ENCODE peak calls at places on chromosomes 3 and 15, in six cellular contexts. One of them, this sample, is unnamed.

GRCh38 chr3:152252750-152253149 is 16.0 kb upstream of the MBNL1 start:
- DNase-seq in IMR-90: no peak
- DNase-seq in H1: no peak
- DNase-seq in mesenchymal stem cell: no peak
- DNase-seq in trophoblast cell: no peak
- DNase-seq in neuronal stem cell: no peak
- DNase-seq in this sample: no peak

GRCh38 chr3:170424879-170425278 is 6.2 kb downstream of the CLDN11 start:
- DNase-seq in IMR-90: no peak
- DNase-seq in H1: no peak
- DNase-seq in mesenchymal stem cell: no peak
- DNase-seq in trophoblast cell: no peak
- DNase-seq in neuronal stem cell: no peak
- DNase-seq in this sample: no peak

GRCh38 chr15:90818251-90819210 is 49.9 kb upstream of the FURIN start:
- DNase-seq in IMR-90: no peak
- DNase-seq in H1: no peak
- DNase-seq in mesenchymal stem cell: no peak
- DNase-seq in trophoblast cell: no peak
- DNase-seq in neuronal stem cell: no peak
- DNase-seq in this sample: peak; percentile 68

GRCh38 chr3:46844397-46844796 is 18.8 kb downstream of the MYL3 start:
- DNase-seq in IMR-90: no peak
- DNase-seq in H1: no peak
- DNase-seq in mesenchymal stem cell: no peak
- DNase-seq in trophoblast cell: no peak
- DNase-seq in neuronal stem cell: no peak
- DNase-seq in this sample: no peak

GRCh38 chr15:77615472-77615871 is 17.2 kb downstream of the LINGO1 start:
- DNase-seq in IMR-90: no peak
- DNase-seq in H1: no peak
- DNase-seq in mesenchymal stem cell: no peak
- DNase-seq in trophoblast cell: no peak
- DNase-seq in neuronal stem cell: no peak
- DNase-seq in this sample: no peak

GRCh38 chr3:72347819-72348319 is 500.4 kb downstream of the SHQ1 start:
- DNase-seq in IMR-90: no peak
- DNase-seq in H1: no peak
- DNase-seq in mesenchymal stem cell: peak; percentile 73
- DNase-seq in trophoblast cell: peak; percentile 68
- DNase-seq in neuronal stem cell: no peak
- DNase-seq in this sample: peak; percentile 78

GRCh38 chr3:121431717-121432517 is 113.9 kb downstream of the POLQ start:
- DNase-seq in IMR-90: peak; percentile 59
- DNase-seq in H1: no peak
- DNase-seq in mesenchymal stem cell: peak; percentile 72
- DNase-seq in trophoblast cell: no peak
- DNase-seq in neuronal stem cell: no peak
- DNase-seq in this sample: no peak

GRCh38 chr15:70049115-70049514 is 48.6 kb downstream of the TLE3 start:
- DNase-seq in IMR-90: no peak
- DNase-seq in H1: no peak
- DNase-seq in mesenchymal stem cell: no peak
- DNase-seq in trophoblast cell: no peak
- DNase-seq in neuronal stem cell: no peak
- DNase-seq in this sample: no peak

GRCh38 chr3:143428351-143428750 is 308.8 kb downstream of the CHST2 start:
- DNase-seq in IMR-90: no peak
- DNase-seq in H1: no peak
- DNase-seq in mesenchymal stem cell: no peak
- DNase-seq in trophoblast cell: no peak
- DNase-seq in neuronal stem cell: no peak
- DNase-seq in this sample: no peak

GRCh38 chr15:63576441-63576840 is 20.7 kb upstream of the FBXL22 start:
- DNase-seq in IMR-90: no peak
- DNase-seq in H1: no peak
- DNase-seq in mesenchymal stem cell: no peak
- DNase-seq in trophoblast cell: no peak
- DNase-seq in neuronal stem cell: no peak
- DNase-seq in this sample: no peak

GRCh38 chr3:48623851-48624547 is 2.4 kb upstream of the TMEM89 start:
- DNase-seq in IMR-90: no peak
- DNase-seq in H1: no peak
- DNase-seq in mesenchymal stem cell: no peak
- DNase-seq in trophoblast cell: no peak
- DNase-seq in neuronal stem cell: no peak
- DNase-seq in this sample: no peak

GRCh38 chr15:66911131-66911700 is 154.2 kb upstream of the SMAD3 start:
- DNase-seq in IMR-90: no peak
- DNase-seq in H1: no peak
- DNase-seq in mesenchymal stem cell: no peak
- DNase-seq in trophoblast cell: no peak
- DNase-seq in neuronal stem cell: no peak
- DNase-seq in this sample: peak; percentile 21

GRCh38 chr15:100310511-100310910 is 31.3 kb downstream of the ADAMTS17 start:
- DNase-seq in IMR-90: no peak
- DNase-seq in H1: no peak
- DNase-seq in mesenchymal stem cell: no peak
- DNase-seq in trophoblast cell: no peak
- DNase-seq in neuronal stem cell: no peak
- DNase-seq in this sample: no peak

GRCh38 chr15:90465930-90466567 is 63.7 kb upstream of the CRTC3 start:
- DNase-seq in IMR-90: peak; percentile 68
- DNase-seq in H1: no peak
- DNase-seq in mesenchymal stem cell: no peak
- DNase-seq in trophoblast cell: no peak
- DNase-seq in neuronal stem cell: no peak
- DNase-seq in this sample: no peak

GRCh38 chr15:29822685-29823459 is 604 bp upstream of the TJP1 start:
- DNase-seq in IMR-90: peak; percentile 83
- DNase-seq in H1: no peak
- DNase-seq in mesenchymal stem cell: peak; percentile 92
- DNase-seq in trophoblast cell: peak; percentile 79
- DNase-seq in neuronal stem cell: no peak
- DNase-seq in this sample: no peak

GRCh38 chr3:15812183-15812582 is 14.4 kb upstream of the ANKRD28 start:
- DNase-seq in IMR-90: peak; percentile 36
- DNase-seq in H1: no peak
- DNase-seq in mesenchymal stem cell: peak; percentile 36
- DNase-seq in trophoblast cell: no peak
- DNase-seq in neuronal stem cell: no peak
- DNase-seq in this sample: no peak

GRCh38 chr15:98754283-98755022 is 106.1 kb downstream of the IGF1R start:
- DNase-seq in IMR-90: peak; percentile 41
- DNase-seq in H1: no peak
- DNase-seq in mesenchymal stem cell: peak; percentile 57
- DNase-seq in trophoblast cell: no peak
- DNase-seq in neuronal stem cell: peak; percentile 46
- DNase-seq in this sample: no peak

GRCh38 chr3:54853573-54854404 is 74.1 kb downstream of the LRTM1 start:
- DNase-seq in IMR-90: peak; percentile 74
- DNase-seq in H1: peak; percentile 36
- DNase-seq in mesenchymal stem cell: peak; percentile 77
- DNase-seq in trophoblast cell: no peak
- DNase-seq in neuronal stem cell: peak; percentile 59
- DNase-seq in this sample: peak; percentile 83

GRCh38 chr3:38283810-38284775 is 2.0 kb downstream of the SLC22A14 start:
- DNase-seq in IMR-90: peak; percentile 53
- DNase-seq in H1: no peak
- DNase-seq in mesenchymal stem cell: no peak
- DNase-seq in trophoblast cell: no peak
- DNase-seq in neuronal stem cell: no peak
- DNase-seq in this sample: no peak

GRCh38 chr15:64694816-64695215 is 80.6 kb downstream of the RBPMS2 start:
- DNase-seq in IMR-90: no peak
- DNase-seq in H1: no peak
- DNase-seq in mesenchymal stem cell: no peak
- DNase-seq in trophoblast cell: no peak
- DNase-seq in neuronal stem cell: no peak
- DNase-seq in this sample: no peak

GRCh38 chr15:64695571-64695992 is 79.8 kb downstream of the RBPMS2 start:
- DNase-seq in IMR-90: no peak
- DNase-seq in H1: no peak
- DNase-seq in mesenchymal stem cell: no peak
- DNase-seq in trophoblast cell: no peak
- DNase-seq in neuronal stem cell: no peak
- DNase-seq in this sample: no peak

GRCh38 chr15:64690578-64691296 is 84.7 kb downstream of the RBPMS2 start:
- DNase-seq in IMR-90: no peak
- DNase-seq in H1: no peak
- DNase-seq in mesenchymal stem cell: no peak
- DNase-seq in trophoblast cell: no peak
- DNase-seq in neuronal stem cell: no peak
- DNase-seq in this sample: no peak

GRCh38 chr15:64692166-64692565 is 83.2 kb downstream of the RBPMS2 start:
- DNase-seq in IMR-90: no peak
- DNase-seq in H1: no peak
- DNase-seq in mesenchymal stem cell: no peak
- DNase-seq in trophoblast cell: no peak
- DNase-seq in neuronal stem cell: no peak
- DNase-seq in this sample: no peak

DNA sequence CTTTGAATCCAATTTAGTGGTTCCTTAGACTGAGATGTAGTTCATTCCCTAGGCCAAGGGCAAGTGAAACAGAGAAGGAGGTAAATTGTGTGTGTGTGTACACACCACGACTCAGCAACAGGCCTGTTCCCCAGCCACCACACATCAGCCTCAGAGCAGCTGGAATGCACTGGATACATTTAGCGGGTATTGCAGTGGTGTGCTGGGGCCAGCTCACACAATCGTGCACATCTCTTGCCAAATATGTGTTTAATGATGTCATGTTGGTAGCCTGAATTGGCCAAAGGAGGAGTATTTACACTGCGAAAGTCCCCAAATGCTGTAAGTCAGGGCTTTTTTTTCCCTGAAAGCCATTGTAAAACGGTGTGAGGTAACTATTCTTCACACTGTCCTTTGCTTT is 82.3 kb downstream of the RBPMS2 start:
- DNase-seq in IMR-90: peak; percentile 95
- DNase-seq in H1: no peak
- DNase-seq in mesenchymal stem cell: peak; percentile 96
- DNase-seq in trophoblast cell: peak; percentile 58
- DNase-seq in neuronal stem cell: no peak
- DNase-seq in this sample: no peak
- H3K14ac ChIP-seq in IMR-90: no peak overlapping the region
- H3K14ac ChIP-seq in H1: no peak overlapping the region
- H3K14ac ChIP-seq in mesenchymal stem cell: no peak overlapping the region
- H3K14ac ChIP-seq in trophoblast cell: no peak overlapping the region
- H3K14ac ChIP-seq in neuronal stem cell: no peak overlapping the region
- H3K14ac ChIP-seq in this sample: no peak overlapping the region

GRCh38 chr3:197114007-197114406 is 84.4 kb upstream of the MELTF start:
- DNase-seq in IMR-90: no peak
- DNase-seq in H1: no peak
- DNase-seq in mesenchymal stem cell: no peak
- DNase-seq in trophoblast cell: no peak
- DNase-seq in neuronal stem cell: no peak
- DNase-seq in this sample: no peak
- H3K14ac ChIP-seq in IMR-90: no peak overlapping the region
- H3K14ac ChIP-seq in H1: no peak overlapping the region
- H3K14ac ChIP-seq in mesenchymal stem cell: no peak overlapping the region
- H3K14ac ChIP-seq in trophoblast cell: no peak overlapping the region
- H3K14ac ChIP-seq in neuronal stem cell: no peak overlapping the region
- H3K14ac ChIP-seq in this sample: no peak overlapping the region

GRCh38 chr15:27826902-27827321 is 272.2 kb downstream of the OCA2 start:
- DNase-seq in IMR-90: peak; percentile 60
- DNase-seq in H1: no peak
- DNase-seq in mesenchymal stem cell: no peak
- DNase-seq in trophoblast cell: no peak
- DNase-seq in neuronal stem cell: no peak
- DNase-seq in this sample: no peak

GRCh38 chr15:27825023-27825422 is 274.1 kb downstream of the OCA2 start:
- DNase-seq in IMR-90: no peak
- DNase-seq in H1: no peak
- DNase-seq in mesenchymal stem cell: no peak
- DNase-seq in trophoblast cell: no peak
- DNase-seq in neuronal stem cell: no peak
- DNase-seq in this sample: no peak

GRCh38 chr15:27827336-27827735 is 271.8 kb downstream of the OCA2 start:
- DNase-seq in IMR-90: peak; percentile 9
- DNase-seq in H1: no peak
- DNase-seq in mesenchymal stem cell: no peak
- DNase-seq in trophoblast cell: no peak
- DNase-seq in neuronal stem cell: no peak
- DNase-seq in this sample: no peak

GRCh38 chr15:27828721-27829120 is 270.4 kb downstream of the OCA2 start:
- DNase-seq in IMR-90: no peak
- DNase-seq in H1: no peak
- DNase-seq in mesenchymal stem cell: no peak
- DNase-seq in trophoblast cell: no peak
- DNase-seq in neuronal stem cell: no peak
- DNase-seq in this sample: no peak

DNA sequence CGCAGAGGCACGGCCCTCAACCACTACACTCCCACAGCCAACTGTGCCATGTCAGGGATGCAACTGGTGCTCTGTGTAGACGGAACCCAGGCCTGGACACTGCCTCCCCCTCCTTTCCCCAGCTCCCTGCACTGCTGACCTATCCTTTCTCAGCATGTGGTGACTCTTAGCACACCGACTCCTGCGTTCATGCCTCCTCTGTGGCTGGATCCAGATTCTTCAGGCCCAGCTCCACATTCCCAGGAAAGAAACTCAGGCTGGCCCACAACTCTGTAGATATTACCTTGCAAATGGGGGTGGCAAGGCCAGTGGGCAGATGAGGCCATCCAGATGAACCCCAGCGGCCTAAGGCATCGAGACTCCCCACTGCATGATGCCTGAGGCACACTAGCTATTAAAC is 272.7 kb downstream of the OCA2 start:
- DNase-seq in IMR-90: no peak
- DNase-seq in H1: no peak
- DNase-seq in mesenchymal stem cell: no peak
- DNase-seq in trophoblast cell: no peak
- DNase-seq in neuronal stem cell: no peak
- DNase-seq in this sample: no peak
- H3K14ac ChIP-seq in IMR-90: no peak overlapping the region
- H3K14ac ChIP-seq in H1: no peak overlapping the region
- H3K14ac ChIP-seq in mesenchymal stem cell: no peak overlapping the region
- H3K14ac ChIP-seq in trophoblast cell: no peak overlapping the region
- H3K14ac ChIP-seq in neuronal stem cell: peak overlapping the region; percentile 14
- H3K14ac ChIP-seq in this sample: no peak overlapping the region

GRCh38 chr3:34077796-34078195 is 279.4 kb downstream of the PDCD6IP start:
- DNase-seq in IMR-90: no peak
- DNase-seq in H1: no peak
- DNase-seq in mesenchymal stem cell: no peak
- DNase-seq in trophoblast cell: no peak
- DNase-seq in neuronal stem cell: no peak
- DNase-seq in this sample: no peak

GRCh38 chr3:34078418-34078817 is 280.0 kb downstream of the PDCD6IP start:
- DNase-seq in IMR-90: no peak
- DNase-seq in H1: no peak
- DNase-seq in mesenchymal stem cell: no peak
- DNase-seq in trophoblast cell: no peak
- DNase-seq in neuronal stem cell: no peak
- DNase-seq in this sample: no peak

GRCh38 chr3:34073141-34073540 is 274.7 kb downstream of the PDCD6IP start:
- DNase-seq in IMR-90: no peak
- DNase-seq in H1: no peak
- DNase-seq in mesenchymal stem cell: no peak
- DNase-seq in trophoblast cell: no peak
- DNase-seq in neuronal stem cell: no peak
- DNase-seq in this sample: no peak

GRCh38 chr3:34073961-34074360 is 275.5 kb downstream of the PDCD6IP start:
- DNase-seq in IMR-90: no peak
- DNase-seq in H1: no peak
- DNase-seq in mesenchymal stem cell: no peak
- DNase-seq in trophoblast cell: no peak
- DNase-seq in neuronal stem cell: no peak
- DNase-seq in this sample: no peak

GRCh38 chr3:34075975-34076374 is 277.5 kb downstream of the PDCD6IP start:
- DNase-seq in IMR-90: no peak
- DNase-seq in H1: no peak
- DNase-seq in mesenchymal stem cell: no peak
- DNase-seq in trophoblast cell: no peak
- DNase-seq in neuronal stem cell: no peak
- DNase-seq in this sample: no peak
- H3K14ac ChIP-seq in IMR-90: no peak overlapping the region
- H3K14ac ChIP-seq in H1: no peak overlapping the region
- H3K14ac ChIP-seq in mesenchymal stem cell: no peak overlapping the region
- H3K14ac ChIP-seq in trophoblast cell: no peak overlapping the region
- H3K14ac ChIP-seq in neuronal stem cell: no peak overlapping the region
- H3K14ac ChIP-seq in this sample: no peak overlapping the region

This sample was measured in H9.